ENCODE peak calls at places on chromosomes 3 and 15, in eight cellular contexts. R is AG10803, Z is left ventricle myocardium inferior, U is AG04450, A is cardiac muscle cell, N is AG09309, Y is right cardiac atrium, P is fibroblast of mammary gland. C is an unnamed sample.

GRCh38 chr3:13479582-13480339 is at the start of gene HDAC11:
- DNase-seq in P (peak; percentile 92), Y (peak; percentile 100), N (peak; percentile 83), R (peak; percentile 97), Z (peak; percentile 99), U (peak; percentile 90), A (peak; percentile 98), C (peak; percentile 97)

GRCh38 chr3:126155819-126156218 is 24.6 kb downstream of the ALDH1L1 start:
- DNase-seq in A (no peak), Z (no peak), U (no peak), Y (no peak), R (no peak), N (no peak), P (no peak), C (no peak)

GRCh38 chr3:97425002-97425401 is 339.6 kb upstream of the ARL6 start:
- DNase-seq in P (no peak), A (no peak), U (no peak), R (no peak), Y (no peak), N (no peak), Z (no peak), C (no peak)

GRCh38 chr3:136277634-136278033 is 27.5 kb downstream of the PCCB start:
- DNase-seq in U (no peak), Z (no peak), R (no peak), P (no peak), Y (no peak), N (no peak), A (no peak), C (no peak)

GRCh38 chr3:107064445-107065060 is 312.7 kb upstream of the CCDC54 start:
- DNase-seq in Z (peak; percentile 18), Y (peak; percentile 22), R (peak; percentile 76), U (peak; percentile 43), N (peak; percentile 46), A (peak; percentile 88), P (peak; percentile 85), C (peak; percentile 75)

GRCh38 chr3:110165753-110166152 is 828.4 kb upstream of the DPPA4 start:
- DNase-seq in Y (no peak), N (no peak), P (peak; percentile 4), R (peak; percentile 12), Z (no peak), A (peak; percentile 18), U (no peak), C (no peak)

GRCh38 chr3:46461971-46462910 is 2.5 kb downstream of the LTF start:
- DNase-seq in N (no peak), R (peak; percentile 33), A (peak; percentile 18), P (no peak), U (no peak), Y (no peak), Z (no peak), C (peak; percentile 3)

GRCh38 chr15:66424963-66425612 is 38.4 kb downstream of the MAP2K1 start:
- DNase-seq in N (no peak), A (no peak), Z (no peak), Y (no peak), P (no peak), U (no peak), R (no peak), C (no peak)

GRCh38 chr3:169116056-169116693 is 547.3 kb downstream of the MECOM start:
- DNase-seq in Z (no peak), U (no peak), R (no peak), N (no peak), Y (no peak), A (no peak), P (no peak), C (no peak)

DNA sequence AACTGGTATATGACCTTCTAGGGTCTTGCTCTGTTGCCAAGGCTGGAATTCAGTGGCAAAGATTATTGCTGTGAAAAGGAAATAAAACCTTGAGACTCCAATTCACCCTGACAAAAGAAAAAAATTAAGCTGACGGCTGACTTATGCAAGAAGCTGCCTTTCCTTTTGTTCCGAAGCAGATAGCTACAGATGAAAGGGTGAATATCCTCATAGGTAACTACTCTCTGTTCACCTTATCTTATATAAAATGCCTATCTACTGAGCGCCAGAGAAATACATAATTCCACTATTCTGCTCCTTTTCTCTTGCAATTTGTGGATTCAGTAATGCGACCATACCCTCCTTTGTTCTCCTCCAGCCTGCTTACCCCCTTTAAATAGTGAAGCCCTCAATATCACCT is 68.8 kb downstream of the HERC1 start:
- DNase-seq in U (no peak), Z (no peak), N (no peak), R (no peak), Y (no peak), A (no peak), P (no peak), C (no peak)
- H3K4me3 ChIP-seq in U (no peak overlapping the region), Z (no peak overlapping the region), N (no peak overlapping the region), R (no peak overlapping the region), Y (no peak overlapping the region), A (no peak overlapping the region), P (no peak overlapping the region), C (no peak overlapping the region)

GRCh38 chr3:190433626-190434025 is 16.1 kb downstream of the TMEM207 start:
- DNase-seq in R (no peak), A (no peak), U (no peak), P (no peak), Z (no peak), Y (no peak), N (no peak), C (no peak)
- H3K4me3 ChIP-seq in R (no peak overlapping the region), A (no peak overlapping the region), U (no peak overlapping the region), P (no peak overlapping the region), Z (no peak overlapping the region), Y (no peak overlapping the region), N (no peak overlapping the region), C (no peak overlapping the region)

GRCh38 chr15:42133356-42133755 is 23.1 kb downstream of the PLA2G4F start:
- DNase-seq in P (no peak), A (no peak), Z (no peak), N (no peak), U (no peak), R (no peak), Y (no peak), C (no peak)
- H3K4me3 ChIP-seq in P (no peak overlapping the region), A (no peak overlapping the region), Z (no peak overlapping the region), N (no peak overlapping the region), U (no peak overlapping the region), R (no peak overlapping the region), Y (no peak overlapping the region), C (no peak overlapping the region)

GRCh38 chr3:170811515-170811914 is 58.5 kb downstream of the RPL22L1 start:
- DNase-seq in U (no peak), Z (no peak), R (peak; percentile 50), P (peak; percentile 74), Y (no peak), N (no peak), A (peak; percentile 33), C (peak; percentile 72)
- H3K4me3 ChIP-seq in U (no peak overlapping the region), Z (no peak overlapping the region), R (no peak overlapping the region), P (no peak overlapping the region), Y (no peak overlapping the region), N (no peak overlapping the region), A (no peak overlapping the region), C (no peak overlapping the region)

C was measured in fibroblast of villous mesenchyme.